ENCODE peak calls at places on chromosome 19, in five cellular contexts. C is upper lobe of left lung, V is stomach, N is Panc1, O is GM23338. X is an unnamed sample.
A peak's percentile ranks its signal among the peaks of the same experiment; 100 is the strongest.

GRCh38 chr19:4707956-4708650 is 15.5 kb downstream of the DPP9 start:
- DNase-seq in C (no peak), V (peak; percentile 85), O (no peak), N (no peak), X (no peak)

GRCh38 chr19:47257411-47258169 is 1.3 kb downstream of the CCDC9 start:
- DNase-seq in N (no peak), C (no peak), V (no peak), O (peak; percentile 92), X (peak; percentile 43)

GRCh38 chr19:38194061-38194701 is 29.8 kb downstream of the DPF1 start:
- DNase-seq in C (no peak), N (no peak), V (no peak), O (no peak), X (no peak)

GRCh38 chr19:53057904-53058579 is 13.5 kb downstream of the ERVV-2 start:
- DNase-seq in C (peak; percentile 79), O (peak; percentile 97), V (no peak), N (no peak), X (peak; percentile 46)

GRCh38 chr19:1266818-1267440 is 2.2 kb upstream of the CIRBP start:
- DNase-seq in O (peak; percentile 73), V (peak; percentile 80), C (peak; percentile 98), N (no peak), X (peak; percentile 61)

GRCh38 chr19:28406966-28407365 is 806.0 kb downstream of the UQCRFS1 start:
- DNase-seq in V (no peak), O (no peak), N (no peak), C (no peak), X (no peak)

GRCh38 chr19:5578094-5578846 is 10.5 kb upstream of the TINCR start:
- DNase-seq in C (peak; percentile 89), V (peak; percentile 74), N (peak; percentile 38), O (peak; percentile 83), X (peak; percentile 73)

GRCh38 chr19:31449379-31449778 is 100.1 kb upstream of the TSHZ3 start:
- DNase-seq in N (no peak), O (no peak), V (no peak), C (no peak), X (no peak)

GRCh38 chr19:30223866-30224688 is 148.1 kb upstream of the ZNF536 start:
- DNase-seq in C (no peak), V (no peak), O (no peak), N (no peak), X (no peak)

GRCh38 chr19:51681286-51681956 is 11.7 kb upstream of the SPACA6 start:
- DNase-seq in V (no peak), N (no peak), C (no peak), O (peak; percentile 30), X (no peak)

GRCh38 chr19:43464089-43464775 is 1.2 kb downstream of the LYPD3 start:
- DNase-seq in O (no peak), V (peak; percentile 74), C (peak; percentile 88), N (no peak), X (peak; percentile 78)

GRCh38 chr19:35641515-35642151 is at the start of gene ETV2:
- DNase-seq in C (peak; percentile 70), O (peak; percentile 79), V (peak; percentile 30), N (no peak), X (no peak)

GRCh38 chr19:42198676-42199439 is 18.6 kb downstream of the DEDD2 start:
- DNase-seq in O (peak; percentile 32), N (no peak), V (peak; percentile 44), C (no peak), X (no peak)

GRCh38 chr19:7833225-7834156 is 3.5 kb downstream of the EVI5L start:
- DNase-seq in O (no peak), V (peak; percentile 93), N (no peak), C (peak; percentile 76), X (peak; percentile 79)

GRCh38 chr19:43313711-43314495 is 39.6 kb upstream of the CD177 start:
- DNase-seq in C (peak; percentile 40), V (no peak), N (no peak), O (no peak), X (no peak)

GRCh38 chr19:35759697-35760096 is 1.7 kb downstream of the PROSER3 start:
- DNase-seq in C (no peak), V (no peak), N (no peak), O (no peak), X (no peak)

GRCh38 chr19:6738726-6739389 is 622 bp upstream of the TRIP10 start:
- DNase-seq in V (peak; percentile 32), C (peak; percentile 79), N (no peak), O (peak; percentile 67), X (peak; percentile 41)

GRCh38 chr19:39778763-39779162 is at the start of gene LEUTX:
- DNase-seq in N (no peak), V (no peak), C (no peak), O (no peak), X (no peak)

GRCh38 chr19:29615891-29616425 is 9.9 kb downstream of the POP4 start:
- DNase-seq in C (no peak), N (no peak), O (no peak), V (no peak), X (no peak)

GRCh38 chr19:39390460-39390758 is 497 bp downstream of the PAF1 start:
- DNase-seq in C (no peak), N (no peak), V (peak; percentile 75), O (no peak), X (peak; percentile 75)

GRCh38 chr19:33273881-33274662 is 28.3 kb downstream of the CEBPA start:
- DNase-seq in N (no peak), C (no peak), V (peak; percentile 73), O (no peak), X (peak; percentile 77)

GRCh38 chr19:17686592-17687042 is 1.5 kb downstream of the UNC13A start:
- DNase-seq in O (peak; percentile 90), N (no peak), V (no peak), C (peak; percentile 86), X (no peak)
- H3K4me3 ChIP-seq in O (peak overlapping the region; percentile 97), N (no peak overlapping the region), V (peak overlapping the region; percentile 7), C (no peak overlapping the region), X (no peak overlapping the region)

GRCh38 chr19:45667620-45668341 is at the start of gene GIPR:
- DNase-seq in C (peak; percentile 90), O (peak; percentile 77), V (peak; percentile 78), N (no peak), X (no peak)
- TF ChIP-seq POLR2AphosphoS5 in C (no peak), O (peak; percentile 19), V (no peak), N (no peak), X (no peak)

GRCh38 chr19:49489601-49490167 is 2.3 kb downstream of the RPL13A start:
- DNase-seq in C (no peak), O (no peak), N (no peak), V (no peak), X (no peak)
- H3K4me3 ChIP-seq in C (peak overlapping the region; percentile 92), O (peak overlapping the region; percentile 95), N (peak overlapping the region; percentile 90), V (peak overlapping the region; percentile 100), X (peak overlapping the region; percentile 80)

DNA sequence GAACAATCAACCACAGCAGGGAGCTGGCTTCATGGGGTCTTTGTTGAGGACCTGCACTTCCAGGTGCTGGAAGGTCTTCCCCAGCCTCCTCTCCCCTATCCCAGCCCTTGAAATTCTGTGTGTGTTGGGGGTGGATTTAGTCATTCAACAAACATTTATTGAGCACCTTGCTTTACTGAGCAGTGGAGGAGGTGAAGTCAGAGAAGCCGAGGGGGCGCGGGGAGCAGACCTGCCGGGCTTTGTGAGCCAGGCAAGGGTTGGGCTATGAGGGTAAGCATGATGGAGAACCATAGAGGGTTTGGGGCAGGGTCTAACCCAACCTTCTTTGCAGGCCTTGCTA is 3.5 kb upstream of the C19orf85 start:
- DNase-seq in N (no peak), C (no peak), V (no peak), O (no peak), X (no peak)
- TF ChIP-seq POLR2AphosphoS5 in N (no peak), C (no peak), V (no peak), O (no peak), X (no peak)

GRCh38 chr19:2720777-2721569 is at the start of gene DIRAS1:
- DNase-seq in N (no peak), C (peak; percentile 76), O (peak; percentile 60), V (no peak), X (no peak)

GRCh38 chr19:2722541-2723344 is 1.6 kb upstream of the DIRAS1 start:
- DNase-seq in N (no peak), C (peak; percentile 86), O (peak; percentile 29), V (peak; percentile 78), X (no peak)

GRCh38 chr19:2719910-2720776 is 1.0 kb downstream of the DIRAS1 start:
- DNase-seq in C (no peak), O (peak; percentile 81), N (no peak), V (no peak), X (no peak)

GRCh38 chr19:2723345-2723715 is 2.2 kb upstream of the DIRAS1 start:
- DNase-seq in V (no peak), C (no peak), N (no peak), O (no peak), X (no peak)

DNA sequence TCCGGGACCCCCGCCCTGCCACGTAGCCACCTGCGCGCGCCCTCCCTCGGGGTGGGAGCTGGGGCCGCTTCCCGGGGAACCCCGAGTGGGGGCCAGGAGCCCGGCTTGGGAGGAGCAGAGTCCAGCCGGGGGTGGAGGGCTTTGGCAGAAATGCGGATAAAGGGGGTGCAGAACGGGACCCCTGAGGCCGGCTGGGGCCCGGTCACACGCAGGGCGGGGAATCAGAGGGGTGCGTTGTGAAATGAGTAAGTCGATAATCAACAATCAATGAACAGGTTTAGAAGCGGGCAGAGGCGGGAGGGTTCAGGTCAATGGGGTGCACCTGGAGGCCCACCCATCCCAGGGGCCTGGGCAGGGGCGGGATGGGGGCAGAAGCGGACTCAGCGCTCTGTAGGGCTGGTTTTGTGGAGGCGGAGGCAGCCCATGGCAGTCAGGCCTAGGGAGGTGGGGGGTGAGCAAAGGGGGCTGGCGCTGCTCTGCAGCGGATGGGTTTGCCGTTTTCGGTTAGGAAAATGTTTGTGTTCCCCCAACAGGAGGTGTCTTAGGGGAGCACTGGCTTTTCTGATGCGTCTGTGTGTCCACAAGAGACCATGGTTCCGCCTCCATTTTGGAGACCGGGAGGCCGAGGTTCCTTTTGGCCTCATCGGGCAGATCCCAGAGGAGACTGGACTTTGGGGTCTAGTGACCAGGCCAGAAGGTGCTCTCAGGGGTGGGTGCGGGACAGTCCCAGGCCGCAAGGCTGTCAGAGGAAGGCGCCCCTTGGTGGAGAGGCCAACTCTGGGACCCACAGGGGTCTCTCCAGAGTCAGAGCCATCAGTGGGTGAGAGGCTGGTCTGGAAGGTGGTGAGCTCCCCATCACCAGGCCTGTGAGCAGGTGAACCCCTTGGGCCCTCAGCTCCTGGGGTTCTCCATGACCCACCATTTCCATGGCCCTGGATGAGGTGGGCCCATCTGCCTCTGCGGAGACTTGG is 683 bp upstream of the DIRAS1 start:
- DNase-seq in N (no peak), C (peak; percentile 74), V (no peak), O (peak; percentile 55), X (no peak)
- H3K4me3 ChIP-seq in N (peak overlapping the region; percentile 44), C (peak overlapping the region; percentile 44), V (peak overlapping the region; percentile 52), O (peak overlapping the region; percentile 70), X (peak overlapping the region; percentile 36)

GRCh38 chr19:14398563-14398962 is 17.3 kb downstream of the ADGRE5 start:
- DNase-seq in O (no peak), V (no peak), C (no peak), N (no peak), X (no peak)

GRCh38 chr19:14394167-14394566 is 12.9 kb downstream of the ADGRE5 start:
- DNase-seq in C (no peak), N (no peak), O (no peak), V (no peak), X (no peak)

GRCh38 chr19:14393303-14393702 is 12.1 kb downstream of the ADGRE5 start:
- DNase-seq in C (no peak), O (no peak), V (no peak), N (no peak), X (no peak)

GRCh38 chr19:14391156-14391821 is 10.0 kb downstream of the ADGRE5 start:
- DNase-seq in C (no peak), N (no peak), O (no peak), V (no peak), X (no peak)

GRCh38 chr19:14395710-14396338 is 14.6 kb downstream of the ADGRE5 start:
- DNase-seq in N (no peak), O (no peak), C (no peak), V (no peak), X (no peak)
- TF ChIP-seq POLR2AphosphoS5 in N (no peak), O (no peak), C (no peak), V (no peak), X (no peak)

GRCh38 chr19:3224346-3225325 is at the start of gene CELF5:
- DNase-seq in C (peak; percentile 93), N (no peak), V (peak; percentile 61), O (peak; percentile 75), X (peak; percentile 21)
- H3K4me3 ChIP-seq in C (peak within 1 kb of the TSS; percentile 25), N (peak within 1 kb of the TSS; percentile 23), V (peak within 1 kb of the TSS; percentile 27), O (peak within 1 kb of the TSS; percentile 63), X (no peak within 1 kb of the TSS)

X was measured in prostate gland.